ENCODE peak calls at places on chromosomes 16 and 17, in nine cellular contexts. P, L, I, K, N, G, T, M and B are unnamed samples.

GRCh38 chr17:17141860-17142552 is 64.1 kb downstream of the PLD6 start:
- DNase-seq in T (peak), M (peak), G (peak), I (no peak), K (no peak), N (no peak), P (no peak), L (peak), B (no peak)

GRCh38 chr17:28839221-28839620 is 3.4 kb downstream of the FAM222B start:
- DNase-seq in I (no peak), P (no peak), G (no peak), K (no peak), M (no peak), T (no peak), L (no peak), N (no peak), B (no peak)

GRCh38 chr16:57609541-57610401 is 18.7 kb upstream of the ADGRG1 start:
- DNase-seq in N (no peak), T (no peak), G (no peak), I (no peak), M (peak), L (no peak), P (peak), K (no peak), B (no peak)

GRCh38 chr17:66514227-66514806 is 211.9 kb downstream of the PRKCA start:
- DNase-seq in P (no peak), M (no peak), G (no peak), T (no peak), I (no peak), N (no peak), K (no peak), L (no peak), B (no peak)

GRCh38 chr16:46812781-46813555 is 18.0 kb downstream of the C16orf87 start:
- DNase-seq in G (no peak), K (no peak), N (no peak), I (no peak), M (no peak), T (no peak), L (no peak), P (no peak), B (no peak)

GRCh38 chr16:86316967-86317616 is 193.2 kb upstream of the FOXF1 start:
- DNase-seq in P (no peak), M (no peak), T (peak), I (no peak), K (no peak), L (no peak), G (no peak), N (no peak), B (no peak)

GRCh38 chr16:23611936-23612335 is 15.8 kb upstream of the NDUFAB1 start:
- DNase-seq in N (no peak), K (no peak), L (no peak), G (no peak), M (no peak), T (no peak), P (no peak), I (no peak), B (no peak)

GRCh38 chr16:79053577-79053976 is 547.0 kb downstream of the MAF start:
- DNase-seq in L (no peak), M (no peak), T (peak), K (no peak), I (no peak), G (no peak), N (no peak), P (no peak), B (no peak)

GRCh38 chr17:50487213-50488096 is 8.8 kb downstream of the RSAD1 start:
- DNase-seq in P (no peak), I (no peak), K (no peak), L (no peak), T (no peak), M (no peak), G (no peak), N (no peak), B (no peak)

GRCh38 chr16:83040174-83040573 is 413.4 kb downstream of the CDH13 start:
- DNase-seq in K (no peak), I (no peak), L (no peak), P (no peak), T (no peak), M (no peak), N (no peak), G (no peak), B (no peak)

GRCh38 chr16:57863434-57864160 is 61.3 kb upstream of the KIFC3 start:
- DNase-seq in T (peak), L (peak), G (peak), I (no peak), M (peak), N (peak), K (peak), P (no peak), B (peak)

GRCh38 chr16:85601730-85602401 is 11.3 kb upstream of the GSE1 start:
- DNase-seq in K (no peak), P (no peak), L (no peak), T (no peak), M (no peak), N (no peak), I (no peak), G (peak), B (no peak)

GRCh38 chr16:50210266-50211038 is 55.9 kb upstream of the ADCY7 start:
- DNase-seq in K (peak), P (peak), I (peak), T (peak), N (peak), M (peak), L (peak), G (peak), B (peak)

GRCh38 chr16:65285128-65286120 is 163.6 kb upstream of the CDH11 start:
- DNase-seq in T (no peak), I (no peak), K (no peak), N (no peak), P (no peak), M (no peak), G (no peak), L (no peak), B (no peak)

GRCh38 chr17:74369221-74369620 is 1.9 kb downstream of the GPR142 start:
- DNase-seq in L (no peak), P (no peak), K (no peak), I (no peak), G (peak), N (no peak), M (no peak), T (peak), B (no peak)

GRCh38 chr16:70472786-70473433 is 18.5 kb downstream of the FCSK start:
- DNase-seq in G (no peak), N (no peak), M (no peak), K (no peak), P (no peak), I (no peak), T (peak), L (no peak), B (no peak)

GRCh38 chr16:75380870-75381269 is 52.4 kb downstream of the CFDP1 start:
- DNase-seq in I (no peak), K (no peak), L (no peak), G (no peak), P (no peak), T (no peak), M (no peak), N (no peak), B (no peak)

GRCh38 chr17:63140255-63140654 is 174.2 kb downstream of the TANC2 start:
- DNase-seq in G (no peak), T (no peak), N (no peak), M (no peak), K (no peak), L (no peak), I (no peak), P (peak), B (no peak)

GRCh38 chr17:40598928-40599627 is 33.8 kb upstream of the CCR7 start:
- DNase-seq in I (no peak), K (no peak), M (no peak), P (peak), T (no peak), L (no peak), G (no peak), N (no peak), B (no peak)

DNA sequence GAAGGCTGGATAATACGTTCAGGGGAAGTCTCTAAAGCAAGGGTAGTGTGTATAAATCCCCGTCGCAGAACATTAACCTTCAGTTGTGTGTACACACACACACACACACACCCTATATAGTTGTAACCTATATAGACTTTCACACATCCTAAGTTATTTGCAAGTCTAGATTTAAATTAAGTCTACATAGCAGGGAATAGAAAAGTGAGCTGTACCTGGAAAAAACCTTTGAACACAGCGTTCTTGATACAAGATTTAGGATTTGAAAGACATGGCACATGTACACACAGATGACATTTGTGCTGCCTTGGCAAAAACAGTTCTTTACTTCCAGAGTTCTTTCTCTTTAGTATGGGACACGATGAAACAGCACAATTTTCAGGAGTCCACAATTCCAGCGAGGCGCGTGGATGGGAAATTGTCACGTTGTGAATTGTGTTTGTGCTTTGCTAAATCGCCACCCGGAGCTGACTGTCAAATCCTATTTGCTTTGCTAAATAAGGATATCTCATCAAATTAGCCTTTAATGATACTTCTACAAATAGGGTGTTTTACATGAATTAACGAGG is 233.9 kb downstream of the MRTFB start:
- DNase-seq in L (no peak), N (no peak), M (no peak), P (no peak), K (no peak), I (no peak), G (no peak), T (no peak), B (no peak)
- TF ChIP-seq REST in L (no peak), N (no peak), M (no peak), P (no peak), K (no peak), I (no peak), G (no peak), T (no peak), B (no peak)

GRCh38 chr16:27265982-27266381 is 2.6 kb downstream of the NSMCE1 start:
- DNase-seq in K (no peak), M (no peak), G (no peak), L (no peak), N (no peak), P (no peak), I (no peak), T (no peak), B (no peak)

GRCh38 chr16:27267037-27267677 is 1.4 kb downstream of the NSMCE1 start:
- DNase-seq in L (no peak), N (no peak), G (no peak), T (no peak), P (peak), I (no peak), M (no peak), K (no peak), B (no peak)

GRCh38 chr16:27269300-27270150 is 953 bp upstream of the NSMCE1 start:
- DNase-seq in L (no peak), T (no peak), M (no peak), G (no peak), P (no peak), I (no peak), N (no peak), K (no peak), B (peak)

GRCh38 chr16:27270389-27270788 is 1.8 kb upstream of the NSMCE1 start:
- DNase-seq in T (no peak), I (no peak), P (no peak), L (no peak), K (no peak), M (no peak), G (no peak), N (no peak), B (no peak)

GRCh38 chr16:27268376-27269299 is at the start of gene NSMCE1:
- DNase-seq in K (peak), M (peak), I (peak), G (peak), T (peak), N (peak), P (peak), L (peak), B (peak)
- TF ChIP-seq REST in K (no peak), M (no peak), I (peak), G (no peak), T (no peak), N (no peak), P (no peak), L (peak), B (no peak)

DNA sequence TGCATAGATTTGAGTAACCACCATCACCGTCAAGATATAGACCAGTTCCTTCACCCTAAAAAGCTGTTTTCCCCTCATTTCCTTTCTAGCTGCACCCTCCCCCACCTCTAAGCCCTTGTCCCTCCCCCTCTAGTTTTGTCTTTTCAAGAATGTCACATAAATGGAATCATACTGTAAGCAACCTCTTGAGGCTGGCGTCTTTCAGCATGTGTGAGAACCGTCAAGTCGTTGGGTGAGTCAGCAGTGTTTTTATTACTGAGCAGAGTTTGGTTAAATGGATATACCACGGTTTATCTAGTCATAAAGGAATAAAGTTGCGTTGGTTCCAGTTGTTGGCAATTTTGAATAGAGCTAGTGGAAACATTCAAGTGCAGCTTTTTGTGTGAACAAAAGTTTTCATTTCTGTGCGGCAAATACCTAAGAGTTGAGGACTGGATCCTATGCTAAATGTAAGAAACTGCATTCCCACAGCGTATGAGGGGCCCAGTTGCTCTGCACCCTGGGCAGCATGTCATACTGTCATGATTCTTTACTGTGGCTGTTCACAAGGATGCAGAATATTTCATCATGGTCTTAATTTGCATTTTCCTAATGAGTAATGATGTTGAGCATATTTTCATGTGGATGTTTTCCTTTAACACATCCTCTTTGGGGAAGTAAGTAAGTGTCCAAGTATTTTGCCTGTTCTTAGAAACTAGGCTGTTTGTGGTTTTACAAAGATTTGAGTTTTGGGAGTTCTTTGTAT is 264.3 kb downstream of the CPPED1 start:
- DNase-seq in G (peak), N (no peak), T (no peak), I (no peak), L (no peak), M (no peak), P (peak), K (no peak), B (no peak)
- TF ChIP-seq REST in G (no peak), N (no peak), T (no peak), I (no peak), L (no peak), M (no peak), P (no peak), K (no peak), B (no peak)

DNA sequence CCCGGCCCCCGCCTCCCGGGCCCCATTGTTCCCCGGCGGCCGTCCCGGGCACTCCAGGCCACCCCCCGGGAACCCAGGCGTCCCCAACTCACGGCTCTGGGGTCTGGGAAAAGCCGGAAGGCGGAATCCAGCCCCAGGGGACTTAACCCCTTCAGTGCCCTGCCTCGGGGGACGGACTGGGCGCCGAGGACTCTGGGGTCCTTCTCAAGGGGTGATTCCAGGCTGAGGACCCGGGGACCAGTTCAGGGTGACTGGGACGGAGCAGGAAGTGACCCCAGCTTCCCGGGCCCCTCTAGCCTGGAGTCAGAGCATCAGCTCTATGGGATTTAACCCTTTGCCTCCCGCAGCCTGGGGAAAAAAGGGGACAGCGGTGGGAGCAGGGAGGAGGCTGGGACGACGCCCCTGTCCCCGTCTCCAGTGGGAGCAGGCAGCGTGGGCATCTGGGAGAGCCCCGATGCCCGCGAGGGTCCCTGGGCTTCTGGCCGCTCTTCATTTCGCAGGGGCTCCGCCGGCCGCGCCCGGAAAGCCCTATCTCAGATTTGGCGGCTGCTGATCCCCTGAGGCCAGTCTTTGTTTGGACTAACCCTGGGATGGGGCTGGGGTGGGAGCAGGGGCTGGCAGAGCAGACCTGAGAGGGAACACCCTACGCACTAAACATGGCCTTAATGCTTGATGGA is at the start of gene ZNF629:
- DNase-seq in K (peak), I (no peak), T (peak), G (peak), N (no peak), P (no peak), M (peak), L (peak), B (peak)
- TF ChIP-seq REST in K (no peak), I (no peak), T (no peak), G (no peak), N (no peak), P (no peak), M (peak), L (no peak), B (peak)

GRCh38 chr17:47281246-47281645 is 27.6 kb downstream of the ITGB3 start:
- DNase-seq in L (no peak), P (no peak), I (no peak), T (no peak), N (no peak), G (no peak), M (no peak), K (no peak), B (no peak)
- TF ChIP-seq REST in L (no peak), P (no peak), I (no peak), T (no peak), N (no peak), G (no peak), M (no peak), K (no peak), B (no peak)

GRCh38 chr16:87741700-87742415 is 23.9 kb downstream of the KLHDC4 start:
- DNase-seq in M (no peak), L (no peak), G (no peak), K (no peak), T (no peak), N (no peak), P (no peak), I (no peak), B (no peak)

GRCh38 chr16:87742781-87743490 is 22.9 kb downstream of the KLHDC4 start:
- DNase-seq in K (no peak), I (no peak), P (no peak), T (no peak), G (no peak), M (no peak), N (no peak), L (no peak), B (no peak)

GRCh38 chr16:87746178-87746577 is 19.6 kb downstream of the KLHDC4 start:
- DNase-seq in M (no peak), K (no peak), N (no peak), G (no peak), P (no peak), T (no peak), L (no peak), I (no peak), B (no peak)

GRCh38 chr16:87747626-87748025 is 18.2 kb downstream of the KLHDC4 start:
- DNase-seq in I (no peak), P (no peak), L (no peak), M (no peak), N (no peak), G (no peak), K (no peak), T (peak), B (no peak)

GRCh38 chr16:87744750-87745514 is 20.9 kb downstream of the KLHDC4 start:
- DNase-seq in N (no peak), M (no peak), P (no peak), K (no peak), I (no peak), G (no peak), L (peak), T (no peak), B (no peak)
- TF ChIP-seq REST in N (no peak), M (no peak), P (no peak), K (no peak), I (no peak), G (no peak), L (no peak), T (no peak), B (no peak)

GRCh38 chr17:32265192-32265895 is at the start of gene RHBDL3:
- DNase-seq in G (no peak), K (no peak), T (peak), M (peak), N (no peak), I (no peak), L (no peak), P (no peak), B (no peak)
- TF ChIP-seq REST in G (no peak), K (no peak), T (no peak), M (no peak), N (no peak), I (no peak), L (no peak), P (no peak), B (no peak)

GRCh38 chr17:82019905-82020873 is 2.5 kb downstream of the CENPX start:
- DNase-seq in M (peak), K (peak), I (peak), G (peak), T (peak), N (no peak), L (peak), P (no peak), B (peak)
- TF ChIP-seq REST in M (no peak), K (no peak), I (no peak), G (no peak), T (no peak), N (no peak), L (no peak), P (no peak), B (no peak)

GRCh38 chr17:79776378-79777165 is 1.4 kb upstream of the CBX2 start:
- DNase-seq in G (no peak), K (no peak), T (peak), I (no peak), N (no peak), M (no peak), L (no peak), P (no peak), B (peak)

GRCh38 chr17:79778504-79779087 is 648 bp downstream of the CBX2 start:
- DNase-seq in I (no peak), G (peak), T (peak), M (peak), L (no peak), N (no peak), P (no peak), K (no peak), B (no peak)

GRCh38 chr17:79777166-79777843 is 643 bp upstream of the CBX2 start:
- DNase-seq in M (no peak), P (no peak), N (no peak), L (peak), G (peak), I (peak), K (peak), T (peak), B (peak)

GRCh38 chr17:79779088-79779529 is 1.2 kb downstream of the CBX2 start:
- DNase-seq in P (no peak), K (no peak), I (no peak), N (no peak), G (peak), L (no peak), M (peak), T (no peak), B (no peak)

DNA sequence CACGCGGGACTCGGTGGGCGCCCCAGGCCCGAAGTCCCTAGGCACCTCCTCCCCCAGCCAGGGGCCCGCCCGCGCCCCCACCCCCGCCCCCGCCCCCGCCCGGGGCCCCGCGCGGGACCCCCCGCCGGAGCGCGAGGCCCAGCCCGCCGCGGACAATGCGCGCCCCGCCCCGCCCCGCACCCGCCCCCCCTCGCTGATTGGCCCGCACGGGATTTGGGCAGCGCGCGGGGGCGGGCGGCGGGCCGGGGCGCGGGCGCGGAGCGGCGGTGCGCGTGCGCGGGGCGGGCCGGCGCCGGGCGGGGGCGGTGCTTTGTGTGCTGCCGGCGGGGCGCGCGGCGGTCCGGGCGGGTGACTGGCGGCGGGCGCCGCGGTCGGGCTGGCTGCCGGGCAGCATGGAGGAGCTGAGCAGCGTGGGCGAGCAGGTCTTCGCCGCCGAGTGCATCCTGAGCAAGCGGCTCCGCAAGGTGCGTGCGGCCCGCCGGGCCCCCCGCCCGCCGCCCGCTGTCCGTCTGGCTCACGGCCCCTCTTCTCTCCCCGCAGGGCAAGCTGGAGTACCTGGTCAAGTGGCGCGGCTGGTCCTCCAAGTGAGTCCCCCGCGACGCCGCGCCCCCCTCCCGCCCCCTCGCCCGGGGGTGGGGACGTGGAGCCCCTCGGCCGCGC is at the start of gene CBX2:
- DNase-seq in I (no peak), K (peak), P (no peak), M (peak), N (no peak), G (peak), T (peak), L (peak), B (peak)
- TF ChIP-seq REST in I (no peak), K (no peak), P (no peak), M (no peak), N (no peak), G (no peak), T (no peak), L (no peak), B (no peak)